ENCODE peak calls at places on chromosome 7, in five cellular contexts. One of them, this sample, is unnamed. For H3K4me1, the result is how much of the 10 kb centered on the place peaks cover.

GRCh38 chr7:75915416-75916156 is 631 bp downstream of the POR start:
- DNase-seq in SJCRH30: peak
- DNase-seq in small intestine: peak
- DNase-seq in Peyer's patch: peak
- DNase-seq in GM23338: peak
- DNase-seq in this sample: peak

GRCh38 chr7:124460555-124460954 is 305.0 kb downstream of the GPR37 start:
- DNase-seq in SJCRH30: no peak
- DNase-seq in small intestine: no peak
- DNase-seq in Peyer's patch: no peak
- DNase-seq in GM23338: no peak
- DNase-seq in this sample: no peak

GRCh38 chr7:33471636-33472242 is 342.4 kb downstream of the BBS9 start:
- DNase-seq in SJCRH30: no peak
- DNase-seq in small intestine: no peak
- DNase-seq in Peyer's patch: no peak
- DNase-seq in GM23338: no peak
- DNase-seq in this sample: no peak

GRCh38 chr7:148540041-148540738 is 50.4 kb upstream of the C7orf33 start:
- DNase-seq in SJCRH30: no peak
- DNase-seq in small intestine: no peak
- DNase-seq in Peyer's patch: peak
- DNase-seq in GM23338: no peak
- DNase-seq in this sample: peak

GRCh38 chr7:70006411-70006920 is 408.2 kb downstream of the AUTS2 start:
- DNase-seq in SJCRH30: peak
- DNase-seq in small intestine: no peak
- DNase-seq in Peyer's patch: no peak
- DNase-seq in GM23338: no peak
- DNase-seq in this sample: no peak

GRCh38 chr7:31122649-31123058 is 70.5 kb downstream of the ADCYAP1R1 start:
- DNase-seq in SJCRH30: peak
- DNase-seq in small intestine: peak
- DNase-seq in Peyer's patch: peak
- DNase-seq in GM23338: peak
- DNase-seq in this sample: peak

GRCh38 chr7:137661634-137662033 is 185.1 kb downstream of the DGKI start:
- DNase-seq in SJCRH30: no peak
- DNase-seq in small intestine: no peak
- DNase-seq in Peyer's patch: no peak
- DNase-seq in GM23338: peak
- DNase-seq in this sample: no peak

GRCh38 chr7:133568544-133568943 is 315.7 kb downstream of the EXOC4 start:
- DNase-seq in SJCRH30: no peak
- DNase-seq in small intestine: no peak
- DNase-seq in Peyer's patch: no peak
- DNase-seq in GM23338: no peak
- DNase-seq in this sample: no peak

GRCh38 chr7:76394962-76395361 is 14.5 kb downstream of the SSC4D start:
- DNase-seq in SJCRH30: no peak
- DNase-seq in small intestine: no peak
- DNase-seq in Peyer's patch: no peak
- DNase-seq in GM23338: no peak
- DNase-seq in this sample: no peak

GRCh38 chr7:155821851-155822250 is 9.6 kb upstream of the SHH start:
- DNase-seq in SJCRH30: no peak
- DNase-seq in small intestine: no peak
- DNase-seq in Peyer's patch: no peak
- DNase-seq in GM23338: no peak
- DNase-seq in this sample: no peak

GRCh38 chr7:77685219-77685618 is 11.0 kb upstream of the RSBN1L start:
- DNase-seq in SJCRH30: no peak
- DNase-seq in small intestine: peak
- DNase-seq in Peyer's patch: no peak
- DNase-seq in GM23338: peak
- DNase-seq in this sample: no peak

GRCh38 chr7:90180649-90181048 is 26.4 kb downstream of the STEAP1 start:
- DNase-seq in SJCRH30: no peak
- DNase-seq in small intestine: no peak
- DNase-seq in Peyer's patch: no peak
- DNase-seq in GM23338: no peak
- DNase-seq in this sample: no peak

GRCh38 chr7:157871681-157872080 is 534.9 kb downstream of the DNAJB6 start:
- DNase-seq in SJCRH30: no peak
- DNase-seq in small intestine: no peak
- DNase-seq in Peyer's patch: no peak
- DNase-seq in GM23338: no peak
- DNase-seq in this sample: no peak

GRCh38 chr7:97971120-97971989 is 18.6 kb downstream of the OCM2 start:
- DNase-seq in SJCRH30: peak
- DNase-seq in small intestine: peak
- DNase-seq in Peyer's patch: peak
- DNase-seq in GM23338: peak
- DNase-seq in this sample: no peak

GRCh38 chr7:24857623-24858022 is 100.4 kb upstream of the GSDME start:
- DNase-seq in SJCRH30: no peak
- DNase-seq in small intestine: no peak
- DNase-seq in Peyer's patch: no peak
- DNase-seq in GM23338: no peak
- DNase-seq in this sample: no peak

GRCh38 chr7:87548123-87548919 is 52.4 kb downstream of the ABCB1 start:
- DNase-seq in SJCRH30: no peak
- DNase-seq in small intestine: peak
- DNase-seq in Peyer's patch: no peak
- DNase-seq in GM23338: no peak
- DNase-seq in this sample: no peak

GRCh38 chr7:107501593-107501992 is 31.7 kb downstream of the GPR22 start:
- DNase-seq in SJCRH30: peak
- DNase-seq in small intestine: peak
- DNase-seq in Peyer's patch: no peak
- DNase-seq in GM23338: peak
- DNase-seq in this sample: no peak

GRCh38 chr7:115271332-115272235 is 349.7 kb downstream of the MDFIC start:
- DNase-seq in SJCRH30: no peak
- DNase-seq in small intestine: no peak
- DNase-seq in Peyer's patch: no peak
- DNase-seq in GM23338: no peak
- DNase-seq in this sample: no peak

GRCh38 chr7:128755816-128756476 is 16.8 kb downstream of the CALU start:
- DNase-seq in SJCRH30: no peak
- DNase-seq in small intestine: no peak
- DNase-seq in Peyer's patch: no peak
- DNase-seq in GM23338: no peak
- DNase-seq in this sample: no peak

GRCh38 chr7:96322847-96323461 is 1.1 kb upstream of the SLC25A13 start:
- DNase-seq in SJCRH30: no peak
- DNase-seq in small intestine: no peak
- DNase-seq in Peyer's patch: no peak
- DNase-seq in GM23338: no peak
- DNase-seq in this sample: no peak

GRCh38 chr7:119935418-119936025 is 337.5 kb upstream of the KCND2 start:
- DNase-seq in SJCRH30: peak
- DNase-seq in small intestine: peak
- DNase-seq in Peyer's patch: no peak
- DNase-seq in GM23338: peak
- DNase-seq in this sample: no peak

GRCh38 chr7:94412762-94413322 is 18.1 kb downstream of the COL1A2 start:
- DNase-seq in SJCRH30: peak
- DNase-seq in small intestine: no peak
- DNase-seq in Peyer's patch: no peak
- DNase-seq in GM23338: no peak
- DNase-seq in this sample: no peak

GRCh38 chr7:131532570-131533091 is 23.8 kb downstream of the PODXL start:
- DNase-seq in SJCRH30: no peak
- DNase-seq in small intestine: no peak
- DNase-seq in Peyer's patch: no peak
- DNase-seq in GM23338: no peak
- DNase-seq in this sample: no peak

GRCh38 chr7:30038182-30038980 is 10.2 kb downstream of the PLEKHA8 start:
- DNase-seq in SJCRH30: no peak
- DNase-seq in small intestine: no peak
- DNase-seq in Peyer's patch: no peak
- DNase-seq in GM23338: no peak
- DNase-seq in this sample: no peak

GRCh38 chr7:51033722-51034530 is 251.2 kb upstream of the GRB10 start:
- DNase-seq in SJCRH30: no peak
- DNase-seq in small intestine: no peak
- DNase-seq in Peyer's patch: no peak
- DNase-seq in GM23338: no peak
- DNase-seq in this sample: no peak

GRCh38 chr7:80981405-80981804 is 62.6 kb upstream of the SEMA3C start:
- DNase-seq in SJCRH30: no peak
- DNase-seq in small intestine: no peak
- DNase-seq in Peyer's patch: no peak
- DNase-seq in GM23338: no peak
- DNase-seq in this sample: no peak

GRCh38 chr7:100801833-100802568 is 25.3 kb downstream of the EPHB4 start:
- DNase-seq in SJCRH30: peak
- DNase-seq in small intestine: peak
- DNase-seq in Peyer's patch: peak
- DNase-seq in GM23338: no peak
- DNase-seq in this sample: peak

GRCh38 chr7:100804681-100805431 is 22.5 kb downstream of the EPHB4 start:
- DNase-seq in SJCRH30: no peak
- DNase-seq in small intestine: no peak
- DNase-seq in Peyer's patch: no peak
- DNase-seq in GM23338: no peak
- DNase-seq in this sample: no peak

GRCh38 chr7:100806276-100806675 is 21.0 kb downstream of the EPHB4 start:
- DNase-seq in SJCRH30: no peak
- DNase-seq in small intestine: no peak
- DNase-seq in Peyer's patch: no peak
- DNase-seq in GM23338: no peak
- DNase-seq in this sample: no peak

GRCh38 chr7:100803398-100804161 is 23.7 kb downstream of the EPHB4 start:
- DNase-seq in SJCRH30: peak
- DNase-seq in small intestine: peak
- DNase-seq in Peyer's patch: peak
- DNase-seq in GM23338: peak
- DNase-seq in this sample: peak

GRCh38 chr7:100802951-100803350 is 24.4 kb downstream of the EPHB4 start:
- DNase-seq in SJCRH30: no peak
- DNase-seq in small intestine: peak
- DNase-seq in Peyer's patch: no peak
- DNase-seq in GM23338: no peak
- DNase-seq in this sample: no peak
- H3K4me3 ChIP-seq in SJCRH30: no peak
- H3K4me3 ChIP-seq in small intestine: peak
- H3K4me3 ChIP-seq in Peyer's patch: no peak
- H3K4me3 ChIP-seq in GM23338: no peak
- H3K4me3 ChIP-seq in this sample: no peak

DNA sequence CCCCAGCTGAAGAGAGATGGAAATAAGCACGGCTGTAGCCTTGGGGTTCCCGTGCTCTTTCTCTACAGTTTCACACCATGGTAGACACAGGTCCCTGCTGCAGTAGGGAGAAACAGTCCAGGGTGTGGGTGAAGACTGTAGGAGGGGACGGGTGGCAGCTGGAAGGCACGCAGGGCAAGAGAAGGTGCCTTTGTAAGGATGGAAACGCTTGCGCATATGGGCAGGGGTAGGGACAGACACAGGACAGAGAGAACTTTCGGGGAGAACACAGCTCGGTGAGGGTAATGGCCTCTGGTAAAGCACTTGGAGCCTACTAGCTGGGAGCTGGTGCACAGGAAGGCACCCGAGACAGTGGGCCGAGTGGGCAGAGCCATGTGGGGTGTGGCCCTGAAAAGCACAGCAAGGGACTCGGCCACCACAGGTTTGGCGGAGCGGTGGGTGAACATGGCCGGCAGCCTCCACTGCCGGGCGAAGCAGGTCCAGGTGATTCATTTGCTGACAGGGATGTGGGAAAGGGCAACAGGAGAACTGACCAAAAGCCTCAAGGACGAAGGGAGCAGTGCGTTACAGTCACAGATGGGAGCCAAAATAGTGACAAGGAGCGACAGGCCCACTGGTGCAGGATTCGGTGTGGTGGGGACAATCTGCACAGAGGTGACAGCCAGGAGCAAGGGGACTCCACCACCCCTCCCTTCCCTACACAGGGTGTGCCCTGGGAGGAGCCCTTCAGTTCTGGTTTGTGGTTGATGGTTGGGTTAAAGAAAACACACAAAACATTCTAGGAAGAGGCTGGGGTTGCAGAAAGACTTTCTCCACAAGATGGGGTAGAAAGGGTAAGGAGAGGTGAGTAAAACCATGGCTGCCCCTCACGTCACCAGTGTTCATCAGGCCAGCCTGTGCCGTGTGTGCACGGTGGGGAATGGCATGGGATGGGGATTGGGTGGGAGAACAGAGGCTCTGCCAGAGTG is 97.1 kb downstream of the VOPP1 start:
- DNase-seq in SJCRH30: no peak
- DNase-seq in small intestine: no peak
- DNase-seq in Peyer's patch: peak
- DNase-seq in GM23338: no peak
- DNase-seq in this sample: no peak
- H3K4me1 ChIP-seq in SJCRH30: under half
- H3K4me1 ChIP-seq in small intestine: under half
- H3K4me1 ChIP-seq in Peyer's patch: under half
- H3K4me1 ChIP-seq in GM23338: under half
- H3K4me1 ChIP-seq in this sample: under half

GRCh38 chr7:105854516-105854915 is 21.9 kb downstream of the ATXN7L1 start:
- DNase-seq in SJCRH30: peak
- DNase-seq in small intestine: no peak
- DNase-seq in Peyer's patch: no peak
- DNase-seq in GM23338: no peak
- DNase-seq in this sample: no peak
- H3K4me3 ChIP-seq in SJCRH30: no peak
- H3K4me3 ChIP-seq in small intestine: no peak
- H3K4me3 ChIP-seq in Peyer's patch: no peak
- H3K4me3 ChIP-seq in GM23338: no peak
- H3K4me3 ChIP-seq in this sample: no peak

DNA sequence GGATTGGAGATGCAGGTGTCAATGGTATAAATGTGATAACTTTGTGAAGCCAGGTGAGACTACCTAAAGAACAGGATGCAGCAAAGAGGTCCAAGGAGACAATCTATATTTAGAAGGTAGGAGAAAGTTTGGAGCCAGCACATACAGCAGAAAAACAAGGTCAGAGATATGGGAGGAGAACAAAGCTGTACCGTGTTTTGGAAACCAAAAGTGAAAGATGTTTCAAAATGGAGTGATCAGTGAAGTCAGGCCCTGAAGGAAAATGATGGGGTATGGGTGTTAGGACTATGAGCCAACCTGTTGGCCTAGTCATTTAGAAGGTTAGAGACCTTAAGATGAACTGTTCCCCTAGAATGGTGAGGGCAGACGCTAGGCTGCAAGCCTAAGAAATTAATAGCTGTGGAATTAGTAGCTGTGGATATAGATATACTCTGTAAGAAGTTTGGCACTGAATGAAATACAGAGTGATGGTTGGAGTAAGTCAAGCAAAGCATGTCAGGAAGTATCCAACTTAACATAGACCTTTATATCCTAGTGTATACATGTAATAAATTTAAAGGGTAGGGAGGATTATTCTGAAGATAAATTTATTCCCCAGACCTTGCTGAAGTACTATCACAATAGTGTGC is 149.8 kb upstream of the WNT16 start:
- DNase-seq in SJCRH30: no peak
- DNase-seq in small intestine: no peak
- DNase-seq in Peyer's patch: no peak
- DNase-seq in GM23338: no peak
- DNase-seq in this sample: no peak
- H3K4me1 ChIP-seq in SJCRH30: under half
- H3K4me1 ChIP-seq in small intestine: under half
- H3K4me1 ChIP-seq in Peyer's patch: under half
- H3K4me1 ChIP-seq in GM23338: under half
- H3K4me1 ChIP-seq in this sample: under half

GRCh38 chr7:38463277-38464224 is 167.6 kb downstream of the AMPH start:
- DNase-seq in SJCRH30: peak
- DNase-seq in small intestine: peak
- DNase-seq in Peyer's patch: peak
- DNase-seq in GM23338: no peak
- DNase-seq in this sample: peak
- H3K4me3 ChIP-seq in SJCRH30: no peak
- H3K4me3 ChIP-seq in small intestine: no peak
- H3K4me3 ChIP-seq in Peyer's patch: no peak
- H3K4me3 ChIP-seq in GM23338: no peak
- H3K4me3 ChIP-seq in this sample: no peak

This sample was measured in right cardiac atrium.